ENCODE peak calls at places on chromosome 14, in six cellular contexts. P, D, Z, Q, W and A are unnamed samples.
A peak's percentile ranks its signal among the peaks of the same experiment; 100 is the strongest.

GRCh38 chr14:53950031-53950793 is 6.4 kb downstream of the BMP4 start:
- DNase-seq in W (no peak), P (peak; percentile 35), D (no peak), Z (no peak), Q (no peak), A (no peak)

GRCh38 chr14:35052637-35053036 is 6.6 kb downstream of the FAM177A1 start:
- DNase-seq in W (no peak), Z (no peak), P (no peak), D (no peak), Q (no peak), A (no peak)

GRCh38 chr14:93712838-93713724 is 75.2 kb downstream of the PRIMA1 start:
- DNase-seq in Q (no peak), D (no peak), P (no peak), Z (no peak), W (no peak), A (no peak)

GRCh38 chr14:85357120-85357519 is 172.8 kb upstream of the FLRT2 start:
- DNase-seq in D (no peak), W (no peak), P (no peak), Q (no peak), Z (no peak), A (no peak)

GRCh38 chr14:91387135-91387849 is 30.3 kb downstream of the CCDC88C start:
- DNase-seq in Z (no peak), P (no peak), Q (no peak), D (no peak), W (no peak), A (no peak)

GRCh38 chr14:28756896-28757570 is 9.6 kb upstream of the FOXG1 start:
- DNase-seq in W (no peak), P (peak; percentile 34), D (peak; percentile 42), Q (no peak), Z (peak; percentile 72), A (peak; percentile 30)

GRCh38 chr14:33364536-33364935 is 425.9 kb downstream of the NPAS3 start:
- DNase-seq in Z (no peak), W (peak; percentile 6), P (no peak), D (no peak), Q (no peak), A (no peak)

GRCh38 chr14:102758087-102758486 is 19.2 kb upstream of the TRAF3 start:
- DNase-seq in Z (no peak), W (no peak), D (no peak), P (no peak), Q (no peak), A (no peak)

GRCh38 chr14:42994001-42994736 is 1387.5 kb downstream of the LRFN5 start:
- DNase-seq in D (peak; percentile 3), W (no peak), P (no peak), Z (no peak), Q (no peak), A (no peak)

GRCh38 chr14:89845346-89845745 is 109.2 kb downstream of the EFCAB11 start:
- DNase-seq in Z (no peak), W (no peak), D (peak; percentile 33), Q (no peak), P (no peak), A (no peak)

GRCh38 chr14:61568572-61569011 is 126.7 kb upstream of the HIF1A start:
- DNase-seq in D (no peak), P (no peak), Q (peak; percentile 52), W (no peak), Z (no peak), A (peak; percentile 79)
- TF ChIP-seq MYC in D (no peak), P (no peak), Q (no peak), W (no peak), Z (no peak), A (no peak)

GRCh38 chr14:74401504-74402241 is 24.3 kb downstream of the SYNDIG1L start:
- DNase-seq in P (no peak), W (peak; percentile 14), Q (peak; percentile 45), D (no peak), Z (no peak), A (peak; percentile 11)
- TF ChIP-seq MYC in P (no peak), W (no peak), Q (no peak), D (no peak), Z (no peak), A (no peak)

DNA sequence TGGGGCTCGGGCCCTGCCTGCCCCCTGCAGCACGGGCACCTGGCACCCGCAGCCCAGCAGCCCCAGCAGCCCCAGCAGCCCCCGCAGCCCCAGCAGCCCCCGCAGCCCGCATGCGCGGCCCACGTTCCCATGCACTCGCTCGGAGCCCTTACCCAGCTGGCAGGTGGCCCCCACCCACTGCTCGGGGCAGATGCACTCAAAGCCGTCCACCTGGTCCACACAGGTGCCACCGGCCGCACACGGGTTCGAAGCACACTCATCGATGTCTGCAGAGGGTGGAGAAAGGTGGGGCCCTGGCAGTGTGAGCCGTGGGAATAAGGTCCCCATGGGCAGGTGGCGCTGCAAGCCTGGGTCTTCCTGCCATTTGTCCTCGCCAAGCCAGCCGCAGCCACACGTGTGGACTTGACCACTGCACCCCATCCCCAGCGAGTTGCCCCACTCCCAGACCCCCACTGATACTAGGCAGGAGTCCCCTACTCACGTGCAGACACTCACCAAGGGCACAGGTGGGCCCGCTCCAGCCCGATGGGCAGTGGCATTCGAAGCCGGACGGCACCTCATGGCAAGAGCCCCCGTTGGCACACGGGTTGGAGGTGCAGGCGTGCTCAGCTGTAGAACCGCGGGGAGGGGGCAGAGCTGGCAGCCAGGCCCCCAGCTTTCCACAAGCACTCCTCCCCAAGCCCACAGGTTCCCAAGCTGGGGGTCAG is 17.3 kb downstream of the JAG2 start:
- DNase-seq in P (no peak), D (no peak), Q (no peak), W (no peak), Z (no peak), A (no peak)
- TF ChIP-seq MYC in P (no peak), D (no peak), Q (no peak), W (no peak), Z (no peak), A (no peak)

GRCh38 chr14:77098470-77099353 is 654 bp downstream of the CIPC start:
- DNase-seq in D (peak; percentile 29), Z (no peak), W (peak; percentile 28), P (peak; percentile 30), Q (no peak), A (peak; percentile 33)
- TF ChIP-seq MYC in D (no peak), Z (no peak), W (no peak), P (no peak), Q (no peak), A (no peak)

GRCh38 chr14:95290769-95291440 is 28.8 kb downstream of the CLMN start:
- DNase-seq in W (no peak), Z (no peak), D (no peak), Q (no peak), P (peak; percentile 47), A (no peak)
- TF ChIP-seq MYC in W (no peak), Z (no peak), D (no peak), Q (no peak), P (no peak), A (no peak)

DNA sequence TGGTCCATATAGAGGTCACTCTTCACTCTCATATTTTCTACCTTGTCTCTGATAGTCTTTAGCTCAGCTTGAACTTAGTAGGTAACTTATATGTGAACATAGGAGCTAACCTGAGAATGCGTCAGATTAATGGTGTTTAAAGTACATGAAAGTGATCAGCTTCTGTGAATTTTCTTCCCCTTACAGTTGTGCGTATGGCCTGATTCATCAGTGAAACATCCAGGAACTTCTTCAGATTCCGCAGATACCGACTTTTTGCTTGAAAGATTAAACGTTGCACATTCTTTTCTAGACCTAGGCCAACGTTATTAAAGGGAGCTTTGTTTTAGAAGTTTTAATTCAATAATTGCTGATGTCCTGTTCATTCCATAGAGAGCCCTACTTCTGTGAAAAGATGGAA is 1945.1 kb upstream of the SEL1L start:
- DNase-seq in Q (no peak), D (no peak), W (no peak), P (no peak), Z (no peak), A (no peak)
- TF ChIP-seq MYC in Q (no peak), D (no peak), W (no peak), P (no peak), Z (no peak), A (no peak)

GRCh38 chr14:39182770-39183684 is 8.0 kb downstream of the PNN start:
- DNase-seq in Z (no peak), W (no peak), D (no peak), P (no peak), Q (no peak), A (no peak)
- TF ChIP-seq MYC in Z (no peak), W (no peak), D (no peak), P (no peak), Q (no peak), A (no peak)